ENCODE peak calls at places on chromosome 7, in six cellular contexts. X is cardiac septum; N is AG20443; V is stimulated activated CD8-positive, alpha-beta memory T cell treated with anti-CD3 and anti-CD28 coated beads, Interleukin-7, amount 100 ng/mL, for 1 hour; Z is stimulated activated CD4-positive, alpha-beta T cell treated with anti-CD3 and anti-CD28 coated beads, TNF-alpha, amount 100 ng/mL, for 1 hour; I is EL. C is an unnamed sample.

GRCh38 chr7:16202298-16202697 is 219.0 kb downstream of the CRPPA start:
- DNase-seq in X (no peak), Z (no peak), V (no peak), N (no peak), I (no peak), C (no peak)

GRCh38 chr7:39249635-39250034 is 271.9 kb downstream of the POU6F2 start:
- DNase-seq in N (no peak), V (no peak), I (no peak), X (no peak), Z (no peak), C (no peak)

GRCh38 chr7:150450491-150450992 is at the start of gene GIMAP8:
- DNase-seq in Z (no peak), X (peak; percentile 89), V (peak; percentile 38), N (no peak), I (no peak), C (no peak)

GRCh38 chr7:84384417-84384816 is 189.8 kb upstream of the SEMA3A start:
- DNase-seq in X (no peak), Z (no peak), N (peak; percentile 21), V (no peak), I (no peak), C (no peak)

GRCh38 chr7:128724743-128725142 is 14.4 kb upstream of the CALU start:
- DNase-seq in X (no peak), I (no peak), N (no peak), V (no peak), Z (no peak), C (no peak)

GRCh38 chr7:45579386-45579785 is 5.2 kb downstream of the ADCY1 start:
- DNase-seq in V (no peak), Z (no peak), I (no peak), X (peak; percentile 59), N (no peak), C (no peak)

GRCh38 chr7:107469836-107470416 is at the start of gene GPR22:
- DNase-seq in X (no peak), N (no peak), Z (no peak), V (no peak), I (no peak), C (no peak)

GRCh38 chr7:129169171-129169643 is 19.2 kb upstream of the SMO start:
- DNase-seq in X (no peak), Z (peak; percentile 33), N (peak; percentile 76), I (peak; percentile 33), V (no peak), C (no peak)

GRCh38 chr7:85172530-85172941 is 14.3 kb downstream of the SEMA3D start:
- DNase-seq in X (no peak), N (peak; percentile 63), Z (no peak), V (no peak), I (peak; percentile 87), C (no peak)

GRCh38 chr7:27548304-27548703 is 114.4 kb downstream of the HIBADH start:
- DNase-seq in X (no peak), N (no peak), Z (no peak), V (no peak), I (no peak), C (no peak)

GRCh38 chr7:120041798-120042197 is 231.2 kb upstream of the KCND2 start:
- DNase-seq in V (no peak), N (no peak), Z (no peak), X (no peak), I (no peak), C (no peak)

GRCh38 chr7:107355616-107356015 is 114.2 kb upstream of the GPR22 start:
- DNase-seq in V (no peak), N (peak; percentile 11), Z (no peak), X (no peak), I (peak; percentile 52), C (no peak)

GRCh38 chr7:122850528-122850927 is 35.7 kb downstream of the CADPS2 start:
- DNase-seq in N (no peak), X (no peak), Z (no peak), I (no peak), V (no peak), C (no peak)

GRCh38 chr7:3277604-3278572 is 23.2 kb upstream of the SDK1 start:
- DNase-seq in X (no peak), N (no peak), Z (no peak), I (no peak), V (no peak), C (no peak)

GRCh38 chr7:134619627-134620331 is 26.9 kb upstream of the BPGM start:
- DNase-seq in I (peak; percentile 76), X (no peak), N (peak; percentile 63), Z (no peak), V (no peak), C (no peak)

GRCh38 chr7:25894002-25894901 is 257.7 kb upstream of the NFE2L3 start:
- DNase-seq in I (no peak), Z (no peak), V (no peak), N (no peak), X (no peak), C (peak; percentile 9)

GRCh38 chr7:98802088-98802780 is 67.6 kb downstream of the TMEM130 start:
- DNase-seq in V (no peak), I (peak; percentile 68), X (no peak), N (no peak), Z (no peak), C (peak; percentile 97)

GRCh38 chr7:120916116-120916515 is 34.5 kb upstream of the ING3 start:
- DNase-seq in I (no peak), V (no peak), X (no peak), Z (no peak), N (no peak), C (no peak)

GRCh38 chr7:108234281-108234680 is 104.1 kb upstream of the LAMB4 start:
- DNase-seq in I (peak; percentile 56), X (no peak), N (peak; percentile 21), V (no peak), Z (no peak), C (no peak)

GRCh38 chr7:150951521-150951920 is 26.6 kb downstream of the KCNH2 start:
- DNase-seq in I (no peak), Z (no peak), V (no peak), X (no peak), N (no peak), C (no peak)

GRCh38 chr7:53350241-53350640 is 314.8 kb downstream of the POM121L12 start:
- DNase-seq in X (no peak), I (no peak), V (no peak), N (no peak), Z (no peak), C (peak; percentile 21)

GRCh38 chr7:129295015-129295423 is 70.2 kb downstream of the AHCYL2 start:
- DNase-seq in X (no peak), Z (no peak), N (peak; percentile 82), I (peak; percentile 3), V (no peak), C (no peak)

GRCh38 chr7:142603870-142604448 is 145.3 kb upstream of the PRSS1 start:
- DNase-seq in N (peak; percentile 62), Z (no peak), V (no peak), X (no peak), I (peak; percentile 70), C (peak; percentile 76)

GRCh38 chr7:81231203-81231922 is 312.5 kb upstream of the SEMA3C start:
- DNase-seq in X (no peak), Z (no peak), V (no peak), I (no peak), N (no peak), C (no peak)

GRCh38 chr7:29335188-29336083 is 140.9 kb downstream of the CHN2 start:
- DNase-seq in N (no peak), X (no peak), V (no peak), Z (no peak), I (no peak), C (no peak)

GRCh38 chr7:36231406-36231805 is 78.4 kb downstream of the EEPD1 start:
- DNase-seq in X (no peak), N (no peak), I (no peak), V (no peak), Z (no peak), C (no peak)

GRCh38 chr7:1317654-1318450 is 85.2 kb downstream of the UNCX start:
- DNase-seq in V (no peak), X (no peak), N (no peak), I (no peak), Z (no peak), C (no peak)

GRCh38 chr7:112603673-112604072 is 122.9 kb downstream of the LSMEM1 start:
- DNase-seq in V (no peak), I (no peak), N (no peak), Z (no peak), X (no peak), C (no peak)

GRCh38 chr7:47375121-47375551 is 206.8 kb downstream of the TNS3 start:
- DNase-seq in I (peak; percentile 36), V (no peak), X (no peak), N (peak; percentile 68), Z (no peak), C (no peak)

GRCh38 chr7:44292418-44292817 is 33.0 kb downstream of the CAMK2B start:
- DNase-seq in V (no peak), X (peak; percentile 14), I (no peak), N (no peak), Z (no peak), C (no peak)

GRCh38 chr7:149662591-149663095 is 110.7 kb downstream of the ZNF467 start:
- DNase-seq in X (no peak), Z (peak; percentile 44), N (peak; percentile 68), V (peak; percentile 20), I (peak; percentile 60), C (no peak)

GRCh38 chr7:118324790-118325449 is 100.4 kb downstream of the ANKRD7 start:
- DNase-seq in X (no peak), I (no peak), Z (no peak), N (no peak), V (no peak), C (no peak)

GRCh38 chr7:139044813-139045794 is 9.3 kb upstream of the ZC3HAV1L start:
- DNase-seq in Z (no peak), N (no peak), V (no peak), X (no peak), I (no peak), C (no peak)

GRCh38 chr7:3399858-3400257 is 98.8 kb downstream of the SDK1 start:
- DNase-seq in X (no peak), V (no peak), N (no peak), Z (no peak), I (no peak), C (no peak)

C was measured in COR-L47.